ENCODE peak calls at places on chromosomes 4 and X, in five cellular contexts. P is sigmoid colon, O is uterus, Z is right lobe of liver, N is transverse colon. X is an unnamed sample. For H3K4me1, the result is how much of the 10 kb centered on the place peaks cover.

GRCh38 chr4:86846921-86847320 is 2.3 kb downstream of the SLC10A6 start:
- DNase-seq in O (no peak), Z (no peak), N (no peak), P (no peak), X (no peak)

GRCh38 chrX:22097295-22097694 is 65.2 kb downstream of the PHEX start:
- DNase-seq in P (no peak), N (no peak), Z (no peak), O (no peak), X (peak)

GRCh38 chr4:20279381-20279780 is 27.7 kb downstream of the SLIT2 start:
- DNase-seq in Z (no peak), P (no peak), O (no peak), N (no peak), X (no peak)

GRCh38 chrX:8868906-8869305 is 67.7 kb upstream of the FAM9A start:
- DNase-seq in P (no peak), Z (no peak), N (no peak), O (no peak), X (no peak)

GRCh38 chr4:32022071-32022470 is 1301.9 kb downstream of the PCDH7 start:
- DNase-seq in Z (no peak), N (no peak), P (no peak), O (no peak), X (no peak)

GRCh38 chr4:139229534-139230039 is 50.4 kb downstream of the MGARP start:
- DNase-seq in N (no peak), O (no peak), P (no peak), Z (no peak), X (peak)

GRCh38 chr4:146335763-146336412 is 121.5 kb downstream of the REELD1 start:
- DNase-seq in O (no peak), P (no peak), Z (no peak), N (no peak), X (no peak)

GRCh38 chrX:143788265-143788664 is 67.7 kb upstream of the SPANXN2 start:
- DNase-seq in Z (no peak), N (no peak), O (no peak), P (no peak), X (no peak)

GRCh38 chr4:99648321-99648720 is 9.3 kb downstream of the C4orf54 start:
- DNase-seq in P (no peak), O (no peak), Z (no peak), N (no peak), X (no peak)

GRCh38 chr4:98287328-98287727 is 26.1 kb downstream of the RAP1GDS1 start:
- DNase-seq in O (no peak), Z (no peak), N (no peak), P (no peak), X (no peak)
- H3K4me1 ChIP-seq in O (under half), Z (under half), N (under half), P (under half), X (under half)

GRCh38 chr4:30767147-30767546 is 47.0 kb downstream of the PCDH7 start:
- DNase-seq in O (no peak), Z (no peak), P (no peak), N (no peak), X (no peak)

GRCh38 chr4:30768278-30768677 is 48.1 kb downstream of the PCDH7 start:
- DNase-seq in N (no peak), O (no peak), Z (no peak), P (no peak), X (no peak)

GRCh38 chr4:30765022-30765421 is 44.9 kb downstream of the PCDH7 start:
- DNase-seq in N (no peak), O (no peak), P (no peak), Z (no peak), X (no peak)

GRCh38 chr4:30769093-30769492 is 48.9 kb downstream of the PCDH7 start:
- DNase-seq in O (no peak), N (no peak), P (no peak), Z (no peak), X (no peak)

GRCh38 chr4:30770049-30770549 is 49.9 kb downstream of the PCDH7 start:
- DNase-seq in O (no peak), P (no peak), Z (no peak), N (no peak), X (no peak)
- TF ChIP-seq POLR2A in O (no peak), P (no peak), Z (no peak), N (no peak), X (no peak)

DNA sequence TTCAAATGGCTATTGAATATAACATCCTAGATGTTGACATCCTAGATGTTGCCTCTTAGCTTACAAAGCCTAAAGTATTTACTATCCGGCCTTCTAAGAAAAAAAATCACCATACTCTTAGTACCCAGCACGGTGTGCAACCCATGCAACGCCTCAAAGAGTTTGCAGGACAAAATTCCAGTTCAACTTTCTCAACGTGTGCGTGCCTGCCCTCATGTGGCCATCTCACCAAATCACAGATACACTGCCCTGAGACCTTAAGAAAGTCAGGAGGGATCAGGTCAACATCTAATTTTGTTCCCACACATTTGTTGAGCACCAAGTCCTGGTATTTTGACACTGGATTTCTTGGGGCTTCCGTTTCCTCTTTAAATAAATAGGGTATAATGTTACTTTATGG is 68.3 kb downstream of the CRMP1 start:
- DNase-seq in O (no peak), Z (no peak), P (no peak), N (no peak), X (no peak)
- H3K4me1 ChIP-seq in O (under half), Z (under half), P (under half), N (under half), X (under half)

GRCh38 chr4:82372874-82373815 is 646 bp downstream of the HNRNPD start:
- DNase-seq in O (peak), N (peak), Z (peak), P (peak), X (peak)
- TF ChIP-seq POLR2A in O (no peak), N (no peak), Z (no peak), P (no peak), X (no peak)

DNA sequence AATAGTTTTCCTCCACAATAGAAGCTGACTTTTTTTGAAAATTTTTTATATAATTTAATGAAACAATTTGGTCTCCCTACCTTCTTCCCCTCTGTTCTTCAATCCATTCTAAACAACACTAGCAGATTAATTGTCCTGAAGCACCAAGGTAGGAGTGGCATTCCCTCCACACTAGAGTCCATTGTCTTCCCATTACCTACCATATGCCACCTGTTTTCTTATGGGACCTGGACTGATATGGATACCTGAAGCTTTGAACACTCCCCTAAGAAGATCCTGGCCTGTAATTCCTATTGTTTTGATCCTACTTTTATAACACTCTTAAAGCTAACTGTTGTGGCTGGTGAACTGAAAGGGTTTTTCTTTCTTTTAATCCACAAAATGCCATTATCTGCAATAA is 92.0 kb downstream of the APBB2 start:
- DNase-seq in N (no peak), O (no peak), P (no peak), Z (no peak), X (no peak)
- H3K4me1 ChIP-seq in N (under half), O (under half), P (half or more), Z (under half), X (under half)

GRCh38 chr4:1249148-1249730 is 309 bp upstream of the CTBP1 start:
- DNase-seq in O (peak), P (peak), Z (peak), N (peak), X (peak)
- TF ChIP-seq POLR2A in O (peak), P (no peak), Z (peak), N (no peak), X (peak)

DNA sequence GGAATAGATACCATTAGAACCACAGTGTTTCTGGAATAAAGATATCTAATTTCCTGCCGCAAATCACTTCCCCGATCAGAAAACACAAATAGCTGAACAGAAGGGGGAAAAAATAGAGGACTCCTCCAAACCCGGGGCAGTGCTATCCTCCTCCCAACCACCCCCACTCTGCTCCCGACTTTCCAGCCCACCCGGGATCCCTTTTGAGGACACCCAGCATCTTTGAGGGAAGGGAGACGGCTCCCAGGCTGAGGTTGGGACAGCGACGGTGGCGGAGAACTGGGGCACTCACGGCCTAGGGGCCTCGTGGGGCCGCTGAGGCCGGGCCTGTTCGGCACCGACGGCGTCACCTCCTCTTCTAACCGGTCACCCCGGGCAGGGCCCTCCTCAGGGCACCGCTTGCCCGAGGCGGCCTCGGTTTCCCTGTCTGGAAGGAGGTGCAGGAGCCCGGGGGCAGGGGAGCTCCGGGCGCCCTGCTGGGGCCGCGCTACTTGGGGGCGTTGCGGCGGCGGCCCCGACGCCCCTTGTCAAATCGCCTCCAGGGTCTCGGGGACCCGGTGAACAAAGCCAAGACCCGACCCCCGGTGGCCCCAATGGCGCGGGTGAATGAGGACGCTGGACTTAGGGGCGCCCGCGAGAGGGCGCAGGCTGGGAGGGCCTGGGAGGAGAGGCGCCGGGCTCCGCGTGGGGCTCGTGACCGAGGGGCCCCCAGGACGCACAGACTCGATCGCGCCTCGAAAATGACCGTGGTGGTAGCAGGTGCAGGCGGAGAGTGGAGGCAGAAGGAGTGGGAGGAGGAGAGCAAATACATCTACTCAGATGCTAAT is 6.9 kb upstream of the ARX start:
- DNase-seq in N (no peak), O (no peak), P (no peak), Z (no peak), X (no peak)
- H3K4me1 ChIP-seq in N (under half), O (under half), P (under half), Z (under half), X (under half)

DNA sequence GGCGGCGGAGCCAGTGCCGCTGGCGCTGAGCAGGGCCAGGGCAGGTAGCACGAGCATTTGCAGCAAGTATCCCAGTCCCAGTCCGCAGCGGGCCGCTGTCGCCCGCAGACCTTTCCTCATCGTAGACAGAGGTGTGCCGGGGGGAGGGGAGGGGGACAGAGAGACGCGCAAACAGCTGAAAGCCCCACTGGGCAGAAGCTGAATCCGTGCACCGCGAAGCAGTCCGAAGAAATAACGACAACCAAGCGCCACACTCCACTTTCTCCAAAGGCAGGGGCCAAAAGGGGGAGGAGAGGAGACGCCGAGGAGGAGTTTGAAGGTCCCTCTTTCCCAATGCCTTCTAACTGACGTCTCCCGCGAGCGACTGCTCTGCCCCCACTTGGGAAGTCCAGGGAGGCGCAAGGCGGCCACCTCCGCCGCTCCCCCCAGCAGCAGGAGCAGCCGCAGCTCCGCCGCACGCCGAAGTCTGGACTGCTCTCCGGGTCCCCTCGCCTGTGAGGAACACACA is at the start of gene UNC5C:
- DNase-seq in N (peak), O (peak), P (peak), Z (peak), X (peak)
- TF ChIP-seq POLR2A in N (peak), O (peak), P (no peak), Z (peak), X (peak)